ENCODE peak calls at places on chromosomes 3 and 15, in eight cellular contexts. R is psoas muscle, H is tibial artery, B is uterus, P is heart right ventricle, Q is Peyer's patch, I is A549, W is esophagus squamous epithelium. N is an unnamed sample. For H3K4me1, the result is how much of the 10 kb centered on the place peaks cover.

GRCh38 chr15:32717290-32718081 is at the start of gene GREM1:
- DNase-seq in R (peak), P (no peak), I (no peak), Q (peak), W (no peak), B (no peak), H (no peak), N (no peak)

GRCh38 chr3:47781326-47781684 is 388 bp downstream of the SMARCC1 start:
- DNase-seq in W (no peak), H (peak), R (peak), P (peak), I (peak), Q (peak), B (no peak), N (peak)

GRCh38 chr3:7682822-7683229 is 818.8 kb upstream of the LMCD1 start:
- DNase-seq in Q (no peak), H (peak), P (no peak), W (no peak), I (no peak), B (no peak), R (peak), N (no peak)

GRCh38 chr3:124976378-124976777 is 41.8 kb upstream of the MUC13 start:
- DNase-seq in R (no peak), H (no peak), B (no peak), W (no peak), Q (no peak), P (no peak), I (no peak), N (no peak)

GRCh38 chr3:123140591-123140990 is 61.2 kb upstream of the SEC22A start:
- DNase-seq in W (no peak), H (no peak), Q (no peak), B (no peak), R (no peak), P (no peak), I (no peak), N (no peak)

GRCh38 chr3:195260286-195260905 is 10.6 kb downstream of the XXYLT1 start:
- DNase-seq in I (no peak), R (no peak), Q (no peak), H (peak), B (no peak), W (no peak), P (no peak), N (no peak)

GRCh38 chr3:150391200-150391599 is 16.9 kb upstream of the TSC22D2 start:
- DNase-seq in H (no peak), P (no peak), W (no peak), R (no peak), I (no peak), B (no peak), Q (no peak), N (no peak)

GRCh38 chr3:170506556-170506955 is 79.3 kb downstream of the SLC7A14 start:
- DNase-seq in Q (no peak), B (no peak), R (no peak), I (peak), W (no peak), H (no peak), P (no peak), N (no peak)

DNA sequence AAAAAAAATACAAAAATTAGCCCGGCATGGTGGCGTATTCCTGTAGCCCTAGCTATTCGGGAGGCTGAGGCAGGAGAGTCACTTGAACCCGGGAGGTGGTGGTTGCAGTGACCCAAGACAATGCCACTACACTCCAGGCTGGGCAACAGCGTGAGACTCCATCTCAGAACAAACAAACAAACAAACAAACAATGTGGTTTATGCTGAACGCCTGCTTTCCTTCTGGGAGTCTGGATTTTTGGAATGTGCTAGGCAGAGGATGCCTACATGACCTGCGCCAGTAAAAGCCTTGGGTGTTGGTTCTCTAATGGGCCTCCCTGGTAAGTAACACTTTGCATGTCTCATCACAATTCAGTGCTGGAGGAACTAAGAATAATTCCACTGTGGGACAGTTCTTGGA is 43.5 kb downstream of the PCNP start:
- DNase-seq in H (no peak), P (no peak), R (no peak), Q (no peak), W (no peak), B (no peak), I (no peak), N (no peak)
- TF ChIP-seq CTCF in H (no peak), P (no peak), R (no peak), Q (no peak), W (no peak), B (no peak), I (no peak), N (no peak)

DNA sequence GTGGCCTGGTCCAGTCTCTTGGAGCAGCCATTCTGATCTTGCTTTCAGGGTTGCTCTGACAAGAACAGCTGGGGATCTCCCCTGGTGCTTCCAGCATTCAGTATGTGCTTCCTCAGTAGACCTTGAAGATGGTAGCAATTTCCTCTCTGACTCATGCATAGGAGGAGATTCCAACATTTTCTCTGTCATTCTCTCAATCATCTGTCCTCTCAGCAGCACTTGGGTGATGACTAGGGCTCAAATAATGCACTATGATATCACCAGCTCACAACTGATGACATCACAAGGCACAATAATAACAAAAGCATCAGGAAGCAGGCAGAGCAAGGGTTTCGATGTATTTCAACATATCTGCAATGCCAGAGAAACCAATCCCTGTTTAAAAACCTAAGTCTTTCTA is 52.7 kb downstream of the NFKBIZ start:
- DNase-seq in Q (no peak), I (peak), H (no peak), R (no peak), W (no peak), B (no peak), P (no peak), N (no peak)
- H3K27ac ChIP-seq in Q (no peak), I (peak), H (no peak), R (no peak), W (peak), B (no peak), P (no peak), N (no peak)

GRCh38 chr3:188179006-188179966 is 25.3 kb downstream of the LPP start:
- DNase-seq in B (peak), I (no peak), R (peak), H (peak), P (no peak), Q (no peak), W (no peak), N (no peak)

GRCh38 chr3:188177721-188178120 is 23.8 kb downstream of the LPP start:
- DNase-seq in R (no peak), I (no peak), P (no peak), H (no peak), Q (no peak), W (no peak), B (no peak), N (no peak)

GRCh38 chr3:188180114-188180513 is 26.2 kb downstream of the LPP start:
- DNase-seq in P (no peak), I (no peak), B (no peak), W (no peak), Q (no peak), R (no peak), H (no peak), N (no peak)

GRCh38 chr3:188176884-188177283 is 22.9 kb downstream of the LPP start:
- DNase-seq in R (no peak), W (no peak), P (no peak), Q (no peak), B (no peak), H (no peak), I (no peak), N (no peak)

GRCh38 chr3:188178293-188178950 is 24.5 kb downstream of the LPP start:
- DNase-seq in P (no peak), I (peak), Q (no peak), B (no peak), W (no peak), R (no peak), H (no peak), N (no peak)
- H3K4me1 ChIP-seq in P (under half), I (under half), Q (under half), B (under half), W (under half), R (under half), H (half or more), N (under half)

GRCh38 chr3:158105710-158106438 is at the start of gene SHOX2:
- DNase-seq in W (no peak), R (peak), H (peak), P (peak), Q (peak), B (peak), I (peak), N (no peak)
- TF ChIP-seq CTCF in W (no peak), R (no peak), H (no peak), P (no peak), Q (no peak), B (no peak), I (no peak), N (no peak)

DNA sequence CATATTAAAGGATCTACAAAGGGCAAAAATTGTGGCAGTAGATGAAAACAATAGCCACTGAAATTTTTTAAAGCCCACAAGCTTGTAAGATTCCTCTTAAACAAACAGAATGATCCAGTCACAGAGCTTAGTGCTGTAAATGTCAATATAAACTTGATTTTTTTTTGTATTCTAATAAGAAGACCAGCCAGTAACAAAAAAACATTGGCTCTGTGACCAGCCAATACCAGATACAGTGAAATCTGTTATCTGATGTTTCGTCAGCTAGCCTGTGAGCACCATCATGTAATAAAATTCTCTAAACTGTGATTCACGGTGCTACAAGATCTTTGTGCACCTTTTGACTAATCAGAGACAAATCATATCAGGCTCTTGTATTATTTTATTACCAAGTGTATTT is 72.2 kb downstream of the FILIP1L start:
- DNase-seq in W (no peak), B (no peak), R (no peak), H (no peak), Q (no peak), P (no peak), I (peak), N (no peak)
- H3K27ac ChIP-seq in W (peak), B (peak), R (peak), H (peak), Q (peak), P (peak), I (peak), N (no peak)

DNA sequence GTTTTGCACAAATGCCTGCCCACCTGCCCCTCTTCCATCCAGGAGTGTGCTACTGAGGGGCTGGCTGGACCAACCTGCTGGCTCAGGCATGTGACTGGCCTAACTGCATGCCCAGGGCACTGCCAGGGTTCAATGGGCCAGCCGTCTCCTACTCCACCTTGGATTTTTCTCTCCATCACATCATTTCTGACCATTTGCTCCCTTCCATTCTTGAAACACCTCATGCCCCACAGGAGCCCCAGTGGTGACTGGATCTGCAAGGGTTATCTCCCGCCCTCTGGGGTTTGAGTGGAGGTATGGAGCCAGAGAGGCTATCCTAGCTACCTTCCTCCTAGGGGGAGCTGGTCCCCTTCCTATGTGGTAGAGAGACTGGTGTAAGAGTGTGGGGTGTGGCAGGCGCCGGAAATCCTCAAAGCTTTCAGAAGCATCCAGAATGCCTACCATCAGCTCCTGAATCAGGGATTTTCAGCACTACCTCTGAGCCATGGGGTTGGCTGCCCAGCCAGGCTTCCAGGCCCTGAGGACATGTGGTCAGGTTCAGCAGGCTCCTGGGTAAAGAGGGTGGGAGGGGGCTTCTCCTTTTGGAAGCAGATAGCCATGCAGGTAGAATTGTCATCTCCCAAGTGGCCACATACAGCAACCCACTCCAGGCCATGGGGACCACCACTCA is 2.9 kb upstream of the MANF start:
- DNase-seq in B (no peak), I (no peak), Q (peak), P (no peak), H (no peak), R (no peak), W (no peak), N (no peak)
- H3K4me1 ChIP-seq in B (under half), I (under half), Q (under half), P (under half), H (under half), R (under half), W (under half), N (under half)

GRCh38 chr3:50352762-50353161 is 2.1 kb downstream of the CYB561D2 start:
- DNase-seq in W (no peak), P (no peak), B (no peak), H (no peak), Q (no peak), R (no peak), I (peak), N (no peak)
- TF ChIP-seq CTCF in W (no peak), P (no peak), B (no peak), H (no peak), Q (peak), R (no peak), I (peak), N (no peak)

DNA sequence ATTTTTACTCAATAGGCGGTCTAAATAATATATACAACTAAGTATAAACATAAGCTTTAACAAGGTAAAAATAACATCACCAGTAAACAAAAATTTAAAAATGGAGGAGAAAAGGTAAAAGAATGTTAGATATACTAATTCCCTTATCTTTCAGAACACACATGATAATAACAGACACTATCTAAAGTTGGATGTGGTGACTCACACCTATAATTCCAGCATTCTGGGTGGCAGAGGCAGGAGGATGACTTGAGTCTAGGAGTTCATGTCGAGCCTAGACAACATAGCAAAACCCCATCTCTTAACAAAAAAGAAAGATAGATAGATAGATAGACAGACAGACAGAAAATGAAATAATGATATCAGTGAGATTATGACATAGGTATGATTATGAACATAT is 85.1 kb downstream of the STAG1 start:
- DNase-seq in R (no peak), H (no peak), W (no peak), B (no peak), I (no peak), Q (no peak), P (no peak), N (no peak)
- H3K27ac ChIP-seq in R (no peak), H (no peak), W (no peak), B (no peak), I (no peak), Q (no peak), P (no peak), N (no peak)